ENCODE peak calls at places on chromosomes 6 and 20, in four cellular contexts. U is HCT116, H is uterus, Q is ovary. E is an unnamed sample.

GRCh38 chr20:54475334-54476287 is at the start of gene DOK5:
- DNase-seq in U (no peak), H (peak; percentile 19), Q (no peak), E (peak; percentile 19)

GRCh38 chr6:20159781-20160540 is 52.3 kb downstream of the MBOAT1 start:
- DNase-seq in U (no peak), H (no peak), Q (peak; percentile 39), E (no peak)

GRCh38 chr6:56772737-56773184 is 130.1 kb upstream of the DST start:
- DNase-seq in U (no peak), H (peak; percentile 50), Q (peak; percentile 33), E (peak; percentile 47)

GRCh38 chr6:93496548-93496947 is 77.2 kb upstream of the EPHA7 start:
- DNase-seq in U (no peak), H (no peak), Q (no peak), E (no peak)

GRCh38 chr6:105898286-105898685 is 187.8 kb upstream of the PRDM1 start:
- DNase-seq in U (no peak), H (no peak), Q (no peak), E (no peak)

GRCh38 chr6:143966291-143966690 is 41.8 kb downstream of the PLAGL1 start:
- DNase-seq in U (no peak), H (no peak), Q (no peak), E (no peak)

GRCh38 chr6:45394586-45395095 is 16.9 kb upstream of the SUPT3H start:
- DNase-seq in U (no peak), H (no peak), Q (no peak), E (no peak)

GRCh38 chr6:11341867-11342266 is 109.4 kb upstream of the NEDD9 start:
- DNase-seq in U (no peak), H (no peak), Q (no peak), E (no peak)

GRCh38 chr6:89021629-89022028 is 58.2 kb upstream of the RNGTT start:
- DNase-seq in U (no peak), H (no peak), Q (no peak), E (no peak)

GRCh38 chr6:81734081-81734480 is 18.4 kb downstream of the TENT5A start:
- DNase-seq in U (no peak), H (no peak), Q (no peak), E (no peak)

GRCh38 chr6:13470240-13471140 is 16.9 kb downstream of the GFOD1 start:
- DNase-seq in U (no peak), H (no peak), Q (no peak), E (no peak)

GRCh38 chr6:1739680-1740079 is 130.0 kb downstream of the FOXC1 start:
- DNase-seq in U (no peak), H (no peak), Q (no peak), E (no peak)

DNA sequence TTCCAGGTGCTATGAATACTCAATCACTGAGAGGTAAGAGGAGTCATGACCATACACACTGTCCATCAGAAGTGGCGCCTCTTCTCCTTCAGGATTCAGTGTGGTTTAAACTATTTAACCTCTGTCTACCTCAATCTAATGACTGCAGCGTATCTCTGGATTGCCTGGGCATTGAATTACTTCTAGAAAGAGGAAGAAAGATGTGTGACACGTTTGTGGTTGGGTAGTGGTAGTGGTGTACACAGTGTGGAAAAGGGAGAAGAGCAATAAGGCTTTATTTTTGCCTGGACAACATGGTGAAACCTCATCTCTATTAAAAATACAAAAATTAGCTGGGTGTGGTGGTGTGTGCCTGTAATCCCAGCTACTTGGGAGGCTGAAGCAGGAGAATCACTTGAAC is 38.0 kb upstream of the ECHDC1 start:
- DNase-seq in U (no peak), H (no peak), Q (no peak), E (no peak)
- TF ChIP-seq CTCF in U (no peak), H (no peak), Q (no peak), E (no peak)

DNA sequence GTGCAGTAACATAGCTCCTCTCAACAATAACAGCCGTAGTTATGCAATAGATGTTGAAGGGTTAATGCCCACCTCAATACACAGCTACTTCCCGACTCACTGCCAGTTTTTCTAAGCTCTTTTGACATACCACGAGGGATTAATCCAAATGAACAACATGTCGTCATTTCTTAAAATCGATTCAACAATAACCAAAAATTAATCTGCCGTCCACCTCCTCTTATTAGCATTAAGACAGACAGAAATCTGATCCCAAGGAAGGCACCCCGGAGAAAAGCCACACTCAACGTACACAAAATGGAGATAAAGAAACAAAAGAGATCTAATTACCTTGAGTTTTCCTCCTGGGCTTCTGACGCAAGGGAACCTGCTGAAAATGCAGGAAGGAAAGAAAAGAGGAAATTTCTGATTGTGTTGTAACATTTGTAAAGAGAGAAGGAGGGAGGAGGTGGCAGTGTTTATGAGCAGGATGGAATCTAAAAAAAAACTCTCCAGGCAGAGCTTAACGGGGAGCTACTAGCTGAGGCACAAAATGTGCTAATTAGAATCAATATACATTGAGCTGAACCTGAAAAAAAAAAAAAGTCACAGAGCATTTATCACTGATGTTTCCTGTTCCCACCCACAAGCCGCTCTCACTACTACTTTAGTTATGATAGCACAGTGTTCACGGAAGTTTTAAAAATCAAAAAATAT is 109.3 kb downstream of the IPCEF1 start:
- DNase-seq in U (no peak), H (no peak), Q (no peak), E (no peak)
- H3K4me3 ChIP-seq in U (no peak overlapping the region), H (no peak overlapping the region), Q (no peak overlapping the region), E (no peak overlapping the region)

DNA sequence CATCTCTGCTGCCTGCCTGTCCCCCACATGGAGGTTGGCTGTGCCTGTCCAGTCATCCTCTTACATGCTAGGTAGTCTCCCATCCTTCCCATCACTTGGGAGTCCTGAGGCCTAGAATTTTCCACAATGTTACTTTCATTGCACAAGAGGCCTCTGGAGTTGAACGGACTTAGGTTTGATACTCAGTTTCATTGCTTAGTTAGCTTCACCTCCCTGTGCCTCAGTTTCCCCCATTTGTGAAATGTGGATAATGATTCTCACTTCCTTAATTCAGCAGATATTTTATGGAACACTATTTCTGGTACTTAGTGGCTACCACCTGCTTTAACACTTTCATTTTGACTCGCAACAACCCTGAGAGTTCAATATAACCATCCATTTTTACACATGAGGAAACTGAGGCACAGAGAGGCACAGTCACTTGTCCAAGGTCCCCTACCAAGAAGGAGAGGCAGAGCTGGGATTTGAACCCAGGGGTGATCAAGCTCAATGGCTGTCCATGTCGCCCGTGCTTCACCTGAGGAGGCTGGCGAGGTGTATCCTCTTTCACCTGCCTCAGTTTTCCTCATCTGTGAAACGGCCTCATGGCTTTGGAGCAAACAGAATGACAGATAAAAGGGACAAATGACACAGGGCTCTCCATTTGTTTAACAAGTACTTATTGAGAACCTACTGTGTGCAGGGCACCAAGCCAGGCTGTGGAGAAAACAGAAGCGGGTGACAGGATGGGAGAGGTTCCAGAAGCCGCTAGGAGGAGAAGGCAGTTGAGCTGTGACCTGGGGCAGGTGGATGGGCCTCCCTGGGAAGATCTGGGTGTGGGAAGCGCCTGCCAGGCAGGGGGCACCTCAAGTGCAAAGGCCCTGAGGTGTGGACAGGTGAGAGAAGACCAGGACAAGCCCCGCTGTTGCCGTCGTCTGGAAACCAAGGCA is 154.3 kb upstream of the PTPN1 start:
- DNase-seq in U (no peak), H (no peak), Q (no peak), E (no peak)
- TF ChIP-seq POLR2A in U (no peak), H (no peak), Q (no peak), E (no peak)

GRCh38 chr20:44399446-44399845 is 43.9 kb downstream of the HNF4A start:
- DNase-seq in U (no peak), H (no peak), Q (no peak), E (no peak)
- TF ChIP-seq CTCF in U (no peak), H (no peak), Q (no peak), E (no peak)